ENCODE peak calls at places on chromosomes 12 and 14, in seven cellular contexts. P is esophagus squamous epithelium, B is lung, O is PC-3, V is cardiac muscle cell, Z is colonic mucosa, Y is tibial nerve. D is an unnamed sample.

GRCh38 chr12:68001486-68002466 is 12.5 kb downstream of the IFNG-AS1 start:
- DNase-seq in P (no peak), B (no peak), O (peak; percentile 60), V (peak; percentile 27), Z (no peak), Y (no peak), D (no peak)

GRCh38 chr12:60216226-60216625 is 620.4 kb downstream of the SLC16A7 start:
- DNase-seq in P (no peak), B (no peak), O (no peak), V (no peak), Z (no peak), Y (no peak), D (no peak)

GRCh38 chr12:58529897-58530296 is 390.4 kb downstream of the LRIG3 start:
- DNase-seq in P (no peak), B (no peak), O (peak; percentile 86), V (no peak), Z (no peak), Y (no peak), D (no peak)

GRCh38 chr12:64171715-64172114 is 50.4 kb downstream of the KICS2 start:
- DNase-seq in P (no peak), B (no peak), O (peak; percentile 88), V (no peak), Z (no peak), Y (no peak), D (no peak)

GRCh38 chr12:52647601-52648000 is 4.4 kb downstream of the KRT2 start:
- DNase-seq in P (no peak), B (no peak), O (no peak), V (no peak), Z (peak; percentile 11), Y (no peak), D (no peak)

GRCh38 chr12:110661337-110661972 is 27.5 kb downstream of the HVCN1 start:
- DNase-seq in P (no peak), B (peak; percentile 33), O (no peak), V (no peak), Z (peak; percentile 29), Y (no peak), D (no peak)

GRCh38 chr14:59018978-59019377 is 169.5 kb upstream of the DAAM1 start:
- DNase-seq in P (no peak), B (no peak), O (peak; percentile 53), V (no peak), Z (no peak), Y (no peak), D (peak; percentile 11)

GRCh38 chr12:117476341-117476740 is 114.9 kb upstream of the NOS1 start:
- DNase-seq in P (no peak), B (no peak), O (no peak), V (no peak), Z (no peak), Y (no peak), D (no peak)

GRCh38 chr14:51818748-51819386 is 41.5 kb upstream of the GNG2 start:
- DNase-seq in P (no peak), B (no peak), O (peak; percentile 16), V (no peak), Z (no peak), Y (no peak), D (no peak)

GRCh38 chr14:68084256-68084655 is 264.7 kb downstream of the RAD51B start:
- DNase-seq in P (no peak), B (no peak), O (peak; percentile 37), V (peak; percentile 13), Z (no peak), Y (no peak), D (no peak)

GRCh38 chr14:59333668-59334067 is 131.5 kb downstream of the GPR135 start:
- DNase-seq in P (no peak), B (peak; percentile 46), O (no peak), V (peak; percentile 92), Z (no peak), Y (no peak), D (peak; percentile 59)

GRCh38 chr12:63985945-63986344 is 141.4 kb downstream of the SRGAP1 start:
- DNase-seq in P (no peak), B (no peak), O (no peak), V (no peak), Z (no peak), Y (no peak), D (no peak)

GRCh38 chr12:19129121-19129485 is 430 bp upstream of the PLEKHA5 start:
- DNase-seq in P (no peak), B (no peak), O (peak; percentile 37), V (no peak), Z (no peak), Y (no peak), D (no peak)

GRCh38 chr12:109113661-109114321 is 2.6 kb upstream of the ACACB start:
- DNase-seq in P (no peak), B (no peak), O (no peak), V (no peak), Z (no peak), Y (no peak), D (no peak)

GRCh38 chr14:26401170-26401968 is 196.5 kb downstream of the NOVA1 start:
- DNase-seq in P (no peak), B (no peak), O (no peak), V (no peak), Z (no peak), Y (no peak), D (peak; percentile 13)

GRCh38 chr12:120977531-120978295 is 630 bp upstream of the HNF1A start:
- DNase-seq in P (no peak), B (no peak), O (no peak), V (no peak), Z (no peak), Y (no peak), D (no peak)

GRCh38 chr12:120980800-120981368 is 2.5 kb downstream of the HNF1A start:
- DNase-seq in P (no peak), B (no peak), O (no peak), V (no peak), Z (peak; percentile 71), Y (no peak), D (peak; percentile 82)

GRCh38 chr12:120979862-120980696 is 1.7 kb downstream of the HNF1A start:
- DNase-seq in P (no peak), B (no peak), O (no peak), V (peak; percentile 28), Z (peak; percentile 78), Y (no peak), D (peak; percentile 96)

GRCh38 chr12:120978296-120979219 is at the start of gene HNF1A:
- DNase-seq in P (no peak), B (no peak), O (no peak), V (no peak), Z (peak; percentile 82), Y (no peak), D (peak; percentile 93)

GRCh38 chr12:120979220-120979861 is 998 bp downstream of the HNF1A start:
- DNase-seq in P (no peak), B (no peak), O (no peak), V (no peak), Z (no peak), Y (no peak), D (peak; percentile 59)
- H3K4me3 ChIP-seq in P (no peak overlapping the region), B (no peak overlapping the region), O (no peak overlapping the region), V (no peak overlapping the region), Z (peak overlapping the region; percentile 55), Y (peak overlapping the region; percentile 18), D (peak overlapping the region; percentile 87)

DNA sequence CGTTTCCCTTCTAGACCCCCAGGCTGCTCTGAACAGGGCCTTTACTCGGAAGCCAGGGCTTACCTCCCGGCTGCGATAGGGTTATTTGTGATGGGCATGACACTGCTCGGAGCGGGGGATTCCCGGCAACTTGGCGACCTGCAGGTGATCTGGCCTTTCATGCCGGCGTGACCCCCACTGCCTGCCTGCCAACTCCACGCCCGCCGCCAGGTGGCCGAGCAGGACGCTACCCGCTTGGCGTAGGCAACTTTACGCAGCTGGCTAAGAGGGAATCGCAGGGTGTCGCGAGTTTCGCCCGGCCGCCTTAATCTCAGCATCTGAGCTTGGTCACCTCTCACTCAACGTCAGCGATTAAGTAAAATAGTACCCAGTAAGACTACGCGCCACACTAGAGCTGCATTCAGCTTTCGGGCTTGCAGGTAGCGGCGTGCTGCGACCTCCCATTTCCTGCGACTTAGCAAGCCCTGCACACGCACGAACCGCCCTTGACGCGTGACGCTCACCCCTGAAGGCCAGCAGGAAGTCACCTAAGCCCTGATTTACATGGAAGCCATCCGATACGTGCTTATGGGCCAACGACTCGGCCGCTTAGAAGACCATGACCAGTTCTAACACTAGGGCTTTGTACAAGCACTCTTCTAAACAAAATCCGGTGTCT is 33.3 kb downstream of the WBP11 start:
- DNase-seq in P (peak; percentile 67), B (peak; percentile 89), O (peak; percentile 70), V (peak; percentile 87), Z (peak; percentile 88), Y (peak; percentile 60), D (peak; percentile 91)
- H3K4me1 ChIP-seq in P (peaks cover 44% of the 10 kb centered on the region), B (peaks cover 6% of the 10 kb centered on the region), O (peaks cover 22% of the 10 kb centered on the region), V (peaks cover 5% of the 10 kb centered on the region), Z (no peaks in the 10 kb centered on the region), Y (peaks cover 12% of the 10 kb centered on the region), D (peaks cover 13% of the 10 kb centered on the region)

GRCh38 chr14:23114669-23115491 is 4.2 kb downstream of the CEBPE start:
- DNase-seq in P (no peak), B (peak; percentile 67), O (peak; percentile 93), V (no peak), Z (no peak), Y (no peak), D (no peak)
- TF ChIP-seq CTCF in P (no peak), B (no peak), O (peak; percentile 32), V (peak; percentile 12), Z (no peak), Y (no peak), D (no peak)

GRCh38 chr14:20655851-20656250 is 14.4 kb upstream of the OR6S1 start:
- DNase-seq in P (no peak), B (no peak), O (no peak), V (no peak), Z (no peak), Y (no peak), D (no peak)

GRCh38 chr14:20656274-20656673 is 14.8 kb upstream of the OR6S1 start:
- DNase-seq in P (no peak), B (no peak), O (no peak), V (no peak), Z (no peak), Y (no peak), D (no peak)

GRCh38 chr14:20657216-20658211 is 16.0 kb upstream of the OR6S1 start:
- DNase-seq in P (no peak), B (no peak), O (peak; percentile 60), V (no peak), Z (no peak), Y (no peak), D (peak; percentile 80)

GRCh38 chr14:20658246-20658645 is 16.8 kb upstream of the OR6S1 start:
- DNase-seq in P (no peak), B (no peak), O (no peak), V (no peak), Z (no peak), Y (no peak), D (no peak)

DNA sequence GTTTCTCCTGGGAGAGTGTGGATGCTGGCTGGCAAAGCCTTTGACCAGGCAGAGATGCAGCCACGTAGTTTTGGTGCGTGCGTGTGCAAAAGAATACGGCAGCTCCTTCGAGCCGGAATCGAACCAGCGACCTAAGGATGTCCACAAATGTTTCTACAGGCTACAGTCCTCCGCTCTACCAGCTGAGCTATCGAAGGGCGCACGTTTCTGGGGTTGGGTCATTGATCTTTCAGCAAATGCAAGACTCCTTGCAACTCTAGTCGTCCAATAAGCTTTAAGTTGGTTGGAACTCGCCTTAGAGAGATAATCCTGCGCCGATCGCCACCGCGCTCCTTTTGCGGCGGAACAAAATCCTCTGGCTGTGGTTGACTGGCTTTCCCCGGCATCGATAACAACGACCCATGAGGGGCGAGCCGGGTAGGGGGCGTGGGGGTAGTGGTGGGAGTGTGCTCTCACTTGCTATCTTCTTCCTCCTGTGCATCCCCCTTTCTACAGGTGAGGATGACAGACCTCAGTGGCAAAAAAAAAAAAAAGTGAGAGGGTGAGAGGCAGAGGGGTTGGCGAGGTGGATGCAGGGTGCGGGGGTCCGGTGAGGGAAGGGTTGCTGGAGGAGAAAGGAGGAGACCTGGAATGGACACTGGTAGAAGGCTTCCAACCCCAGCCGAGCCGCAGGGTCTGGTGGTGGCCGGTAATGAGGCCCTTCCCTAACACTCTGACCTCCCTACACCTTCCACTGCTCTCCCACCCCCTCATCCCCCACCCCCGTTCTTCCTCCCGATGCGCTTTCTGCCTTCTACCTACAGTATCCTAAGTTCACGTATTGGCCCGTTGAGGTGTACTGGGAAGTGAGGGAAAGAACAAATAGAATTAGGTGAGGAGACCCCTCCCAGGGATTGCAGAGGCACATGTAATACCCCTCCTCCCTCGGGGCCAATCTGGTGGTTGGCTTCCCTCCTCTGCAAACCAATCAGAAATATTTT is 11.8 kb upstream of the OR6S1 start:
- DNase-seq in P (no peak), B (no peak), O (no peak), V (peak; percentile 48), Z (peak; percentile 49), Y (no peak), D (no peak)
- H3K4me3 ChIP-seq in P (no peak overlapping the region), B (no peak overlapping the region), O (no peak overlapping the region), V (peak overlapping the region; percentile 28), Z (no peak overlapping the region), Y (no peak overlapping the region), D (no peak overlapping the region)

D was measured in Caco-2.